ENCODE peak calls at places on chromosomes 3 and 15, in five cellular contexts. One of them, this sample, is unnamed.

GRCh38 chr3:125651246-125651645 is 55.9 kb upstream of the OSBPL11 start:
- DNase-seq in caudate nucleus: no peak
- DNase-seq in NCI-H1092: no peak
- DNase-seq in activated gamma-delta T cell treated with anti-CD3 and anti-CD28 coated beads, Interleukin-2, amount 50 U/mL, for 16 hours: no peak
- DNase-seq in WTC11: no peak
- DNase-seq in this sample: peak; percentile 33

GRCh38 chr3:29771602-29772001 is 490.7 kb downstream of the RBMS3 start:
- DNase-seq in caudate nucleus: no peak
- DNase-seq in NCI-H1092: no peak
- DNase-seq in activated gamma-delta T cell treated with anti-CD3 and anti-CD28 coated beads, Interleukin-2, amount 50 U/mL, for 16 hours: no peak
- DNase-seq in WTC11: no peak
- DNase-seq in this sample: no peak

GRCh38 chr15:45021331-45021730 is 1.7 kb upstream of the SORD start:
- DNase-seq in caudate nucleus: no peak
- DNase-seq in NCI-H1092: no peak
- DNase-seq in activated gamma-delta T cell treated with anti-CD3 and anti-CD28 coated beads, Interleukin-2, amount 50 U/mL, for 16 hours: no peak
- DNase-seq in WTC11: no peak
- DNase-seq in this sample: no peak

GRCh38 chr3:129908417-129908816 is 14.9 kb upstream of the TMCC1 start:
- DNase-seq in caudate nucleus: no peak
- DNase-seq in NCI-H1092: no peak
- DNase-seq in activated gamma-delta T cell treated with anti-CD3 and anti-CD28 coated beads, Interleukin-2, amount 50 U/mL, for 16 hours: no peak
- DNase-seq in WTC11: no peak
- DNase-seq in this sample: no peak

GRCh38 chr15:51706347-51706746 is 25.0 kb downstream of the SCG3 start:
- DNase-seq in caudate nucleus: no peak
- DNase-seq in NCI-H1092: no peak
- DNase-seq in activated gamma-delta T cell treated with anti-CD3 and anti-CD28 coated beads, Interleukin-2, amount 50 U/mL, for 16 hours: no peak
- DNase-seq in WTC11: no peak
- DNase-seq in this sample: no peak

GRCh38 chr3:186207515-186207914 is 98.6 kb upstream of the ETV5 start:
- DNase-seq in caudate nucleus: no peak
- DNase-seq in NCI-H1092: no peak
- DNase-seq in activated gamma-delta T cell treated with anti-CD3 and anti-CD28 coated beads, Interleukin-2, amount 50 U/mL, for 16 hours: no peak
- DNase-seq in WTC11: no peak
- DNase-seq in this sample: no peak

GRCh38 chr15:58438956-58439355 is 7.2 kb downstream of the LIPC start:
- DNase-seq in caudate nucleus: no peak
- DNase-seq in NCI-H1092: peak; percentile 12
- DNase-seq in activated gamma-delta T cell treated with anti-CD3 and anti-CD28 coated beads, Interleukin-2, amount 50 U/mL, for 16 hours: no peak
- DNase-seq in WTC11: no peak
- DNase-seq in this sample: peak; percentile 69

GRCh38 chr3:78924711-78925110 is 843.1 kb downstream of the ROBO1 start:
- DNase-seq in caudate nucleus: no peak
- DNase-seq in NCI-H1092: no peak
- DNase-seq in activated gamma-delta T cell treated with anti-CD3 and anti-CD28 coated beads, Interleukin-2, amount 50 U/mL, for 16 hours: no peak
- DNase-seq in WTC11: no peak
- DNase-seq in this sample: no peak

GRCh38 chr3:50347187-50347813 is 1.8 kb upstream of the ZMYND10 start:
- DNase-seq in caudate nucleus: peak; percentile 25
- DNase-seq in NCI-H1092: peak; percentile 32
- DNase-seq in activated gamma-delta T cell treated with anti-CD3 and anti-CD28 coated beads, Interleukin-2, amount 50 U/mL, for 16 hours: peak; percentile 65
- DNase-seq in WTC11: peak; percentile 68
- DNase-seq in this sample: peak; percentile 83

GRCh38 chr3:190131329-190131728 is 10.6 kb upstream of the P3H2 start:
- DNase-seq in caudate nucleus: no peak
- DNase-seq in NCI-H1092: no peak
- DNase-seq in activated gamma-delta T cell treated with anti-CD3 and anti-CD28 coated beads, Interleukin-2, amount 50 U/mL, for 16 hours: no peak
- DNase-seq in WTC11: no peak
- DNase-seq in this sample: no peak

GRCh38 chr3:67686067-67686466 is 31.7 kb upstream of the SUCLG2 start:
- DNase-seq in caudate nucleus: no peak
- DNase-seq in NCI-H1092: no peak
- DNase-seq in activated gamma-delta T cell treated with anti-CD3 and anti-CD28 coated beads, Interleukin-2, amount 50 U/mL, for 16 hours: no peak
- DNase-seq in WTC11: no peak
- DNase-seq in this sample: no peak

GRCh38 chr3:4099607-4100006 is 203.6 kb upstream of the SETMAR start:
- DNase-seq in caudate nucleus: no peak
- DNase-seq in NCI-H1092: no peak
- DNase-seq in activated gamma-delta T cell treated with anti-CD3 and anti-CD28 coated beads, Interleukin-2, amount 50 U/mL, for 16 hours: no peak
- DNase-seq in WTC11: no peak
- DNase-seq in this sample: no peak

GRCh38 chr3:30073622-30074021 is 532.8 kb upstream of the TGFBR2 start:
- DNase-seq in caudate nucleus: no peak
- DNase-seq in NCI-H1092: no peak
- DNase-seq in activated gamma-delta T cell treated with anti-CD3 and anti-CD28 coated beads, Interleukin-2, amount 50 U/mL, for 16 hours: no peak
- DNase-seq in WTC11: no peak
- DNase-seq in this sample: no peak

GRCh38 chr15:66809664-66810063 is 107.6 kb downstream of the SMAD6 start:
- DNase-seq in caudate nucleus: no peak
- DNase-seq in NCI-H1092: no peak
- DNase-seq in activated gamma-delta T cell treated with anti-CD3 and anti-CD28 coated beads, Interleukin-2, amount 50 U/mL, for 16 hours: no peak
- DNase-seq in WTC11: no peak
- DNase-seq in this sample: no peak

GRCh38 chr3:159126261-159127020 is 324.6 kb downstream of the MFSD1 start:
- DNase-seq in caudate nucleus: no peak
- DNase-seq in NCI-H1092: no peak
- DNase-seq in activated gamma-delta T cell treated with anti-CD3 and anti-CD28 coated beads, Interleukin-2, amount 50 U/mL, for 16 hours: no peak
- DNase-seq in WTC11: no peak
- DNase-seq in this sample: no peak

GRCh38 chr15:37015476-37015875 is 84.9 kb downstream of the MEIS2 start:
- DNase-seq in caudate nucleus: no peak
- DNase-seq in NCI-H1092: no peak
- DNase-seq in activated gamma-delta T cell treated with anti-CD3 and anti-CD28 coated beads, Interleukin-2, amount 50 U/mL, for 16 hours: no peak
- DNase-seq in WTC11: no peak
- DNase-seq in this sample: peak; percentile 34

GRCh38 chr3:174337227-174337626 is 521.9 kb upstream of the NAALADL2 start:
- DNase-seq in caudate nucleus: no peak
- DNase-seq in NCI-H1092: no peak
- DNase-seq in activated gamma-delta T cell treated with anti-CD3 and anti-CD28 coated beads, Interleukin-2, amount 50 U/mL, for 16 hours: no peak
- DNase-seq in WTC11: no peak
- DNase-seq in this sample: no peak

GRCh38 chr15:70375006-70375409 is 277.3 kb upstream of the TLE3 start:
- DNase-seq in caudate nucleus: no peak
- DNase-seq in NCI-H1092: no peak
- DNase-seq in activated gamma-delta T cell treated with anti-CD3 and anti-CD28 coated beads, Interleukin-2, amount 50 U/mL, for 16 hours: no peak
- DNase-seq in WTC11: no peak
- DNase-seq in this sample: no peak

GRCh38 chr3:196995646-196996355 is 27.2 kb upstream of the PIGZ start:
- DNase-seq in caudate nucleus: no peak
- DNase-seq in NCI-H1092: no peak
- DNase-seq in activated gamma-delta T cell treated with anti-CD3 and anti-CD28 coated beads, Interleukin-2, amount 50 U/mL, for 16 hours: no peak
- DNase-seq in WTC11: no peak
- DNase-seq in this sample: no peak

GRCh38 chr3:122758877-122759670 is 34.6 kb downstream of the HSPBAP1 start:
- DNase-seq in caudate nucleus: no peak
- DNase-seq in NCI-H1092: no peak
- DNase-seq in activated gamma-delta T cell treated with anti-CD3 and anti-CD28 coated beads, Interleukin-2, amount 50 U/mL, for 16 hours: no peak
- DNase-seq in WTC11: no peak
- DNase-seq in this sample: no peak

GRCh38 chr15:99503411-99503810 is 62.4 kb upstream of the MEF2A start:
- DNase-seq in caudate nucleus: no peak
- DNase-seq in NCI-H1092: no peak
- DNase-seq in activated gamma-delta T cell treated with anti-CD3 and anti-CD28 coated beads, Interleukin-2, amount 50 U/mL, for 16 hours: no peak
- DNase-seq in WTC11: no peak
- DNase-seq in this sample: no peak

GRCh38 chr15:62816342-62817059 is 226.0 kb upstream of the TPM1 start:
- DNase-seq in caudate nucleus: no peak
- DNase-seq in NCI-H1092: no peak
- DNase-seq in activated gamma-delta T cell treated with anti-CD3 and anti-CD28 coated beads, Interleukin-2, amount 50 U/mL, for 16 hours: no peak
- DNase-seq in WTC11: no peak
- DNase-seq in this sample: no peak

GRCh38 chr3:16801223-16801622 is 83.5 kb upstream of the PLCL2 start:
- DNase-seq in caudate nucleus: no peak
- DNase-seq in NCI-H1092: no peak
- DNase-seq in activated gamma-delta T cell treated with anti-CD3 and anti-CD28 coated beads, Interleukin-2, amount 50 U/mL, for 16 hours: no peak
- DNase-seq in WTC11: no peak
- DNase-seq in this sample: no peak

GRCh38 chr15:75107905-75108838 is 84.8 kb downstream of the PPCDC start:
- DNase-seq in caudate nucleus: no peak
- DNase-seq in NCI-H1092: no peak
- DNase-seq in activated gamma-delta T cell treated with anti-CD3 and anti-CD28 coated beads, Interleukin-2, amount 50 U/mL, for 16 hours: peak; percentile 63
- DNase-seq in WTC11: no peak
- DNase-seq in this sample: no peak

GRCh38 chr15:84960391-84961113 is 21.1 kb upstream of the PDE8A start:
- DNase-seq in caudate nucleus: no peak
- DNase-seq in NCI-H1092: no peak
- DNase-seq in activated gamma-delta T cell treated with anti-CD3 and anti-CD28 coated beads, Interleukin-2, amount 50 U/mL, for 16 hours: no peak
- DNase-seq in WTC11: peak; percentile 38
- DNase-seq in this sample: peak; percentile 76

GRCh38 chr3:156005698-156006097 is 114.7 kb upstream of the KCNAB1 start:
- DNase-seq in caudate nucleus: no peak
- DNase-seq in NCI-H1092: no peak
- DNase-seq in activated gamma-delta T cell treated with anti-CD3 and anti-CD28 coated beads, Interleukin-2, amount 50 U/mL, for 16 hours: no peak
- DNase-seq in WTC11: no peak
- DNase-seq in this sample: no peak

GRCh38 chr3:97990624-97991277 is 18.5 kb upstream of the RIOX2 start:
- DNase-seq in caudate nucleus: no peak
- DNase-seq in NCI-H1092: no peak
- DNase-seq in activated gamma-delta T cell treated with anti-CD3 and anti-CD28 coated beads, Interleukin-2, amount 50 U/mL, for 16 hours: no peak
- DNase-seq in WTC11: no peak
- DNase-seq in this sample: no peak

This sample was measured in GM23338.